ENCODE peak calls at places on chromosomes 12 and 14, in nine cellular contexts. X is psoas muscle; H is PC-3; Q is naive thymus-derived CD4-positive, alpha-beta T cell; V is spleen; A is H9; K is colonic mucosa; I is adrenal gland; G is heart right ventricle. J is an unnamed sample.

GRCh38 chr14:65853407-65853955 is 441.0 kb downstream of the FUT8 start:
- DNase-seq in I (no peak), X (no peak), H (no peak), Q (no peak), A (no peak), G (no peak), K (no peak), V (no peak), J (peak; percentile 45)

GRCh38 chr12:126883737-126884136 is 1383.2 kb upstream of the TMEM132C start:
- DNase-seq in H (no peak), A (no peak), X (no peak), I (no peak), K (no peak), Q (no peak), V (no peak), G (peak; percentile 30), J (no peak)

GRCh38 chr12:75971253-75971652 is 60.3 kb downstream of the PHLDA1 start:
- DNase-seq in V (no peak), K (no peak), X (no peak), I (no peak), G (no peak), Q (no peak), A (no peak), H (no peak), J (no peak)

GRCh38 chr12:110912263-110912662 is 8.1 kb downstream of the MYL2 start:
- DNase-seq in V (no peak), H (no peak), X (no peak), G (no peak), K (no peak), Q (no peak), I (no peak), A (no peak), J (no peak)

GRCh38 chr12:103495158-103495782 is 498 bp downstream of the C12orf42 start:
- DNase-seq in G (no peak), K (peak; percentile 28), Q (peak; percentile 63), I (peak; percentile 13), A (peak; percentile 89), H (no peak), X (peak; percentile 16), V (peak; percentile 95), J (peak; percentile 94)

GRCh38 chr14:55802986-55803431 is 223.0 kb downstream of the KTN1 start:
- DNase-seq in K (no peak), Q (no peak), G (no peak), I (no peak), X (no peak), V (no peak), A (no peak), H (peak; percentile 99), J (no peak)

GRCh38 chr12:106138646-106139421 is at the start of gene NUAK1:
- DNase-seq in K (peak; percentile 52), X (peak; percentile 79), Q (no peak), I (peak; percentile 62), H (peak; percentile 54), V (no peak), A (peak; percentile 79), G (peak; percentile 83), J (peak; percentile 94)

GRCh38 chr12:692274-692673 is 29.0 kb upstream of the NINJ2 start:
- DNase-seq in K (no peak), I (no peak), Q (no peak), G (no peak), H (no peak), X (no peak), A (no peak), V (no peak), J (no peak)

GRCh38 chr12:52035926-52036325 is 15.3 kb upstream of the NR4A1 start:
- DNase-seq in A (no peak), G (no peak), K (peak; percentile 26), H (no peak), V (no peak), X (no peak), Q (no peak), I (peak; percentile 13), J (no peak)

GRCh38 chr12:52037248-52037861 is 13.9 kb upstream of the NR4A1 start:
- DNase-seq in I (peak; percentile 71), Q (no peak), X (peak; percentile 82), A (peak; percentile 61), K (no peak), H (peak; percentile 36), V (peak; percentile 84), G (peak; percentile 66), J (peak; percentile 88)

GRCh38 chr12:52036587-52037171 is 14.6 kb upstream of the NR4A1 start:
- DNase-seq in A (peak; percentile 78), H (peak; percentile 81), G (peak; percentile 94), X (peak; percentile 90), Q (peak; percentile 88), V (peak; percentile 93), K (peak; percentile 90), I (peak; percentile 93), J (peak; percentile 91)

GRCh38 chr12:52041032-52041431 is 10.2 kb upstream of the NR4A1 start:
- DNase-seq in V (no peak), Q (no peak), X (no peak), G (no peak), K (no peak), A (no peak), H (no peak), I (no peak), J (no peak)

DNA sequence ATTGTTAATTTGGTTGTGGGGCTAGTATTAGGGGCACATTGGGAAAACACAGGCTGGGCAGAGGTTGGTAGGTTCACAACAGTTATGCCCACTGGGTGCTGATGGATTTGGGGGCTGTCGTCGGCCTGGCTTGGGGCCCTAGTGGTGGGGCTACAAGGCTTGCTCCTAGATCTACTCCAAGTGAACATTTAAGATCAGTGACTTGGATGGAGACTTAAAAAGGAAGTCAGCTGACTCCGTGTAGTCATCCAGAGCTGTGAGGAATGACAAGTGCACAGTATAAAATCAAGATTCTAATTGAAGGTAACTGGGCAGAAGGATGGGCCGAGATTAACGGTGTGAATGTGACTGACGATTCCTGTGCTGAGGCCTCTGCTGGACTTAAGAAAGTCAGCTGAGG is 12.8 kb upstream of the NR4A1 start:
- DNase-seq in A (no peak), H (no peak), G (no peak), V (no peak), Q (no peak), I (no peak), X (no peak), K (no peak), J (no peak)
- H3K4me1 ChIP-seq in A (peaks cover under 1% of the 10 kb centered on the region), H (peaks cover 17% of the 10 kb centered on the region), G (peaks cover 60% of the 10 kb centered on the region), V (peaks cover 78% of the 10 kb centered on the region), Q (peaks cover 28% of the 10 kb centered on the region), I (peaks cover 25% of the 10 kb centered on the region), X (peaks cover 58% of the 10 kb centered on the region), K (peaks cover 3% of the 10 kb centered on the region), J (no peaks in the 10 kb centered on the region)

GRCh38 chr12:90342081-90342480 is 612.9 kb downstream of the CCER1 start:
- DNase-seq in K (no peak), X (no peak), H (no peak), V (no peak), G (no peak), Q (no peak), A (no peak), I (no peak), J (no peak)
- H3K4me1 ChIP-seq in K (no peaks in the 10 kb centered on the region), X (no peaks in the 10 kb centered on the region), H (no peaks in the 10 kb centered on the region), V (no peaks in the 10 kb centered on the region), G (no peaks in the 10 kb centered on the region), Q (no peaks in the 10 kb centered on the region), A (no peaks in the 10 kb centered on the region), I (no peaks in the 10 kb centered on the region), J (no peaks in the 10 kb centered on the region)

DNA sequence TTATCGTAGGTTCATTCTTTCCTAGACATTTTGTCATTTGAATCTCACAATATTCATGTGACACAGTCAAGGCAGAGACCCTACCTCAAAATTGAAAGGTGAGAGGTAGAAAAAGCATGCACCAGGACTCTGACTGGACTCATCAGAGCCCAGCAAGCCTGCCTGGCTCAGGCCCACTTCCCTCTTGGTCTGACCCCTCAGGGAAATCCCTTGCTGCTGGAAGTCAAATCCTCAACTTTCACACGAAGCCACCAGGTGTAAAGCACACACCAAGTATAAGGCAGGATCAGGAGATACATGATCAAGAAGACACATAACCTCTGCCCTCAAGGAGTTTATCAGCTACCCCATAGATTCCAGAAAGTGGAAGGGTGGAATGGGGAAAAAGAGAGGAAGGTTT is 18.8 kb downstream of the NIN start:
- DNase-seq in I (no peak), X (no peak), K (no peak), A (no peak), G (no peak), V (no peak), Q (no peak), H (no peak), J (no peak)
- H3K4me1 ChIP-seq in I (peaks cover 10% of the 10 kb centered on the region), X (peaks cover 20% of the 10 kb centered on the region), K (no peaks in the 10 kb centered on the region), A (peaks cover 6% of the 10 kb centered on the region), G (no peaks in the 10 kb centered on the region), V (peaks cover 50% of the 10 kb centered on the region), Q (peaks cover 19% of the 10 kb centered on the region), H (no peaks in the 10 kb centered on the region), J (no peaks in the 10 kb centered on the region)

GRCh38 chr14:100696017-100696416 is 30.7 kb upstream of the DLK1 start:
- DNase-seq in X (no peak), Q (no peak), H (no peak), V (no peak), G (no peak), A (no peak), I (no peak), K (no peak), J (no peak)
- H3K4me1 ChIP-seq in X (no peaks in the 10 kb centered on the region), Q (no peaks in the 10 kb centered on the region), H (peaks cover 23% of the 10 kb centered on the region), V (peaks cover 12% of the 10 kb centered on the region), G (peaks cover 2% of the 10 kb centered on the region), A (no peaks in the 10 kb centered on the region), I (peaks cover 23% of the 10 kb centered on the region), K (no peaks in the 10 kb centered on the region), J (peaks cover 12% of the 10 kb centered on the region)